ENCODE peak calls at places on chromosomes 16 and 17, in ten cellular contexts. K, H, S, D, V, C, W, P, F and Z are unnamed samples.

GRCh38 chr16:81137012-81137335 is 40.8 kb upstream of the GCSH start:
- DNase-seq in K (peak), H (no peak), S (no peak), D (no peak), V (no peak), C (no peak), W (no peak), P (no peak), F (no peak), Z (no peak)

GRCh38 chr17:7651097-7651958 is 602 bp downstream of the ATP1B2 start:
- DNase-seq in K (no peak), H (no peak), S (peak), D (no peak), V (no peak), C (no peak), W (no peak), P (no peak), F (no peak), Z (peak)

GRCh38 chr17:7261377-7262191 is 694 bp downstream of the CLDN7 start:
- DNase-seq in K (no peak), H (no peak), S (no peak), D (no peak), V (no peak), C (no peak), W (no peak), P (peak), F (no peak), Z (peak)

GRCh38 chr17:42311240-42312034 is 23.1 kb downstream of the STAT5A start:
- DNase-seq in K (peak), H (no peak), S (peak), D (peak), V (peak), C (peak), W (peak), P (peak), F (no peak), Z (peak)

GRCh38 chr16:79497951-79498350 is 102.6 kb downstream of the MAF start:
- DNase-seq in K (no peak), H (no peak), S (no peak), D (no peak), V (no peak), C (no peak), W (no peak), P (no peak), F (no peak), Z (no peak)

GRCh38 chr16:72111653-72112451 is 18.2 kb downstream of the DHX38 start:
- DNase-seq in K (no peak), H (no peak), S (no peak), D (no peak), V (no peak), C (no peak), W (no peak), P (no peak), F (no peak), Z (peak)

GRCh38 chr17:5921919-5922318 is 148.3 kb upstream of the WSCD1 start:
- DNase-seq in K (no peak), H (no peak), S (no peak), D (no peak), V (no peak), C (no peak), W (no peak), P (no peak), F (peak), Z (no peak)

GRCh38 chr16:19432429-19432828 is 14.7 kb downstream of the TMC5 start:
- DNase-seq in K (no peak), H (no peak), S (no peak), D (no peak), V (peak), C (no peak), W (no peak), P (no peak), F (peak), Z (peak)

GRCh38 chr17:4893272-4893671 is 6.1 kb upstream of the C17orf107 start:
- DNase-seq in K (no peak), H (no peak), S (no peak), D (no peak), V (no peak), C (no peak), W (no peak), P (no peak), F (no peak), Z (no peak)

GRCh38 chr17:804541-805435 is 22.6 kb downstream of the MRM3 start:
- DNase-seq in K (no peak), H (no peak), S (peak), D (no peak), V (no peak), C (no peak), W (no peak), P (no peak), F (no peak), Z (no peak)

GRCh38 chr16:54812229-54812628 is 118.4 kb upstream of the IRX5 start:
- DNase-seq in K (no peak), H (no peak), S (no peak), D (no peak), V (no peak), C (no peak), W (no peak), P (no peak), F (no peak), Z (no peak)

GRCh38 chr16:49468611-49469322 is 95.2 kb downstream of the C16orf78 start:
- DNase-seq in K (no peak), H (no peak), S (no peak), D (no peak), V (no peak), C (peak), W (peak), P (no peak), F (no peak), Z (no peak)

GRCh38 chr16:86496262-86496928 is 13.9 kb upstream of the FOXF1 start:
- DNase-seq in K (no peak), H (no peak), S (no peak), D (no peak), V (no peak), C (peak), W (no peak), P (no peak), F (no peak), Z (no peak)

GRCh38 chr16:82636485-82636884 is 9.7 kb downstream of the CDH13 start:
- DNase-seq in K (no peak), H (no peak), S (no peak), D (no peak), V (no peak), C (no peak), W (no peak), P (no peak), F (no peak), Z (no peak)

GRCh38 chr17:30021708-30022317 is 80.4 kb downstream of the EFCAB5 start:
- DNase-seq in K (no peak), H (no peak), S (no peak), D (no peak), V (no peak), C (no peak), W (peak), P (no peak), F (peak), Z (peak)

GRCh38 chr16:80731915-80732314 is 72.5 kb downstream of the CDYL2 start:
- DNase-seq in K (no peak), H (no peak), S (no peak), D (no peak), V (no peak), C (no peak), W (no peak), P (no peak), F (no peak), Z (no peak)

GRCh38 chr17:32964541-32964940 is 27.1 kb upstream of the SPACA3 start:
- DNase-seq in K (no peak), H (no peak), S (no peak), D (no peak), V (no peak), C (no peak), W (no peak), P (no peak), F (no peak), Z (no peak)

GRCh38 chr17:47785538-47786123 is 36.0 kb downstream of the OSBPL7 start:
- DNase-seq in K (no peak), H (no peak), S (no peak), D (no peak), V (no peak), C (no peak), W (no peak), P (no peak), F (no peak), Z (no peak)

GRCh38 chr17:2710075-2710803 is 1.3 kb downstream of the CLUH start:
- DNase-seq in K (no peak), H (no peak), S (no peak), D (no peak), V (no peak), C (peak), W (no peak), P (peak), F (no peak), Z (no peak)

GRCh38 chr17:29630630-29631193 is 8.0 kb upstream of the CORO6 start:
- DNase-seq in K (no peak), H (no peak), S (no peak), D (no peak), V (no peak), C (no peak), W (no peak), P (no peak), F (no peak), Z (no peak)

GRCh38 chr16:76650579-76650978 is 373.4 kb downstream of the CNTNAP4 start:
- DNase-seq in K (no peak), H (no peak), S (no peak), D (no peak), V (no peak), C (no peak), W (no peak), P (no peak), F (peak), Z (no peak)

GRCh38 chr17:46192484-46193245 is 564 bp downstream of the KANSL1 start:
- DNase-seq in K (peak), H (peak), S (peak), D (peak), V (peak), C (peak), W (peak), P (no peak), F (peak), Z (peak)

GRCh38 chr17:39740357-39741111 is 2.8 kb downstream of the GRB7 start:
- DNase-seq in K (no peak), H (peak), S (no peak), D (peak), V (peak), C (no peak), W (no peak), P (peak), F (peak), Z (peak)

GRCh38 chr17:80650339-80650672 is 105.7 kb downstream of the RPTOR start:
- DNase-seq in K (no peak), H (no peak), S (no peak), D (no peak), V (no peak), C (no peak), W (no peak), P (no peak), F (no peak), Z (no peak)
- TF ChIP-seq POLR2A in K (no peak), H (no peak), S (no peak), D (no peak), V (no peak), C (no peak), W (no peak), P (no peak), F (no peak), Z (no peak)

DNA sequence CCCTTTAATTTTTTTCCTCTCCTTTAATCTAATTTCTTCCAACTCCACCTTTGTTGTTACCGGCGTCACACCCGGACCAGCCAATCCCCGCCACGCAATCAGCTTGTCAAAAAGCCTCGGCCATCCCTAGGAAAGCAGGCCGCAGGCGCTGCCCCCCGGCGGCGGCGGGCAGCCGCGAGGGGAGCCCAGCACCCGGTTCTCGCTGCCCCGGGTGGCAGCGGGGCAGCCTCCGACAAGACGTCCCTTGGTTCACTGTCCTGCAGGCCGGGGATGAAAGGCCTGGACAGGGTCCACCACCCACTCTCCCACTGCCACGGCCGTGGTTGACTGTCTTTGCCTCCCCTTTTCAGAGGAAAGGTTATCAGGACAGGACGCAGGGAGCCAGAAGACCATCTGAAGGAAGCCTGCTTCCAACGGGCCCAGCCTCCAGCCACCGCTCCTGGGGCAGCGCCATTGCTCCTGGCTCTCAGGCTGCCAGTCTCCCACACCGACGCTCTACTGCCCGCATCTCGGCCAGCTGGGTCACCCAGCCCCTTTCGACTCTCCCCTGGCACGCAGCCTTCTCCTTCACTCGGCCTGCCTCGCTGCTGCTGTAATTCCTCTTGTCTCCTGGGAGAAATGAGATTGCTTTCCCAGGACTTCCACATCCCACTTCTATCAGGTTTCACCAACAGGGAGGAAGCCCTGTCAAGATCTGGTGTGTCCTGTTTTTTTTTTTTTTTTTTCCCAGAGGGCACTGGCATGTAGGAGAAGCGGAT is 2.8 kb upstream of the UBTF start:
- DNase-seq in K (peak), H (peak), S (peak), D (peak), V (peak), C (peak), W (peak), P (peak), F (peak), Z (peak)
- TF ChIP-seq POLR2A in K (peak), H (no peak), S (peak), D (peak), V (peak), C (peak), W (no peak), P (peak), F (peak), Z (peak)

GRCh38 chr17:82230627-82231311 is 1.9 kb downstream of the SLC16A3 start:
- DNase-seq in K (peak), H (peak), S (peak), D (peak), V (peak), C (peak), W (peak), P (peak), F (peak), Z (peak)

GRCh38 chr17:82229686-82230626 is 1.1 kb downstream of the SLC16A3 start:
- DNase-seq in K (no peak), H (no peak), S (no peak), D (no peak), V (peak), C (peak), W (no peak), P (no peak), F (no peak), Z (no peak)

GRCh38 chr17:82228278-82228841 is 482 bp upstream of the SLC16A3 start:
- DNase-seq in K (no peak), H (peak), S (peak), D (no peak), V (peak), C (peak), W (peak), P (peak), F (no peak), Z (no peak)

GRCh38 chr17:82227629-82228277 is 1.1 kb upstream of the SLC16A3 start:
- DNase-seq in K (no peak), H (no peak), S (no peak), D (peak), V (no peak), C (peak), W (no peak), P (no peak), F (no peak), Z (no peak)

DNA sequence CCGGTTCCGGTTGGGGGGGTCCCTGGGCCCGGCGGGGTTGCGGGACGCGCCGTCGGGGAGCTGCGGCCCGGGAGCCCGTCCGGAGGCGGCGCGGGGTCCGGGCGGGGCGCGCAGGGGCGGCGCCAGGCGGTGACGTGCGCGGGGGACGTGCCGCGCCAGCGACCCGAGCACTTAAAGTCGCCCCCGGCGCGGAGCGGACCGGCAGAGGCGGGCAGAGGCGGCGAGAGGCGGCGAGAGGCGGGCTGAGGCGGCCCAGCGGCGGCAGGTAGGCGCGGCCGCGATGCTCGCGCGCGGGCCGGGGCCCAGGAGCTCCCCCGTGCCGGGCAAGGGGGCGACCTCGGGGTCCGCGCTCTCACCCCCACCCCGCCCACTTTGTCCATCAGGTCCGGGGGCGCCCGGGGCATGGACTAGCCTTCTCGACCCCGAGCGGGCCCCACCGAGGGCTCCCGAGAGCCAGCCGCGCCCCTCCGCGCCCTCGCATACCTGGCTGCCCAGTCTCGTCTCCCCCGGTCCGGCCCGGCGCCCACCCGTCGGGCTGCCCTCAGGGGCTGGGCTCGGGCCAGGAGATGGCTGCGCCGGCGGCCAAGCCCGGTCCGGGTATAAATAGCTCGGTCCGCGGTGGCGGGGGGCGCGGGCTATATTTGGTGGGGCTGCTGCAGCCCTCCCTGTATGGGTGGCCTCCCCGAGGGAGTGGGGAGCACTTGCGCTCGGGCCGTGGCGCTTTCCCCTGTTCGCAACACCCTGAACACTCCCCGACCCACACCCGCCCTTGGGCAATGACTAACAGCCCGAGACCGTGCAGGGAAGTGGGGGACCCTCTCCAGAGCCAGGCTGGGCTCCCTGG is at the start of gene SLC16A3:
- DNase-seq in K (no peak), H (peak), S (peak), D (peak), V (peak), C (peak), W (peak), P (peak), F (no peak), Z (no peak)
- TF ChIP-seq POLR2A in K (peak), H (peak), S (peak), D (peak), V (peak), C (no peak), W (no peak), P (no peak), F (peak), Z (peak)

GRCh38 chr16:30063893-30064745 is 1.4 kb upstream of the ALDOA start:
- DNase-seq in K (peak), H (peak), S (peak), D (peak), V (peak), C (peak), W (peak), P (peak), F (peak), Z (peak)
- TF ChIP-seq POLR2A in K (peak), H (no peak), S (peak), D (no peak), V (peak), C (peak), W (no peak), P (no peak), F (no peak), Z (peak)

GRCh38 chr17:61280851-61281250 is 118.8 kb upstream of the TBX2 start:
- DNase-seq in K (no peak), H (no peak), S (no peak), D (no peak), V (no peak), C (no peak), W (no peak), P (no peak), F (no peak), Z (no peak)

GRCh38 chr17:61284746-61285145 is 114.9 kb upstream of the TBX2 start:
- DNase-seq in K (no peak), H (no peak), S (no peak), D (no peak), V (no peak), C (no peak), W (no peak), P (no peak), F (no peak), Z (no peak)

GRCh38 chr17:61284174-61284573 is 115.5 kb upstream of the TBX2 start:
- DNase-seq in K (no peak), H (no peak), S (no peak), D (no peak), V (no peak), C (no peak), W (no peak), P (no peak), F (no peak), Z (no peak)

GRCh38 chr17:61282377-61282776 is 117.3 kb upstream of the TBX2 start:
- DNase-seq in K (no peak), H (no peak), S (no peak), D (no peak), V (no peak), C (no peak), W (no peak), P (no peak), F (no peak), Z (no peak)

GRCh38 chr17:61283043-61283442 is 116.6 kb upstream of the TBX2 start:
- DNase-seq in K (no peak), H (no peak), S (no peak), D (no peak), V (no peak), C (no peak), W (no peak), P (no peak), F (no peak), Z (no peak)
- TF ChIP-seq POLR2A in K (no peak), H (no peak), S (no peak), D (no peak), V (no peak), C (no peak), W (no peak), P (no peak), F (no peak), Z (no peak)

GRCh38 chr17:77281904-77282367 is 141.2 kb downstream of the SEC14L1 start:
- DNase-seq in K (no peak), H (peak), S (no peak), D (no peak), V (peak), C (no peak), W (peak), P (peak), F (peak), Z (no peak)

GRCh38 chr17:77282524-77283515 is 142.1 kb downstream of the SEC14L1 start:
- DNase-seq in K (no peak), H (no peak), S (no peak), D (no peak), V (peak), C (peak), W (peak), P (peak), F (no peak), Z (peak)

GRCh38 chr17:77279448-77280303 is 138.9 kb downstream of the SEC14L1 start:
- DNase-seq in K (no peak), H (no peak), S (no peak), D (no peak), V (peak), C (no peak), W (peak), P (peak), F (no peak), Z (no peak)

GRCh38 chr17:77280304-77280910 is 139.6 kb downstream of the SEC14L1 start:
- DNase-seq in K (no peak), H (no peak), S (peak), D (no peak), V (peak), C (no peak), W (no peak), P (peak), F (no peak), Z (no peak)

GRCh38 chr17:77281024-77281903 is 140.5 kb downstream of the SEC14L1 start:
- DNase-seq in K (no peak), H (peak), S (no peak), D (no peak), V (peak), C (peak), W (peak), P (peak), F (peak), Z (peak)
- TF ChIP-seq POLR2A in K (no peak), H (no peak), S (no peak), D (peak), V (peak), C (peak), W (no peak), P (peak), F (peak), Z (peak)

GRCh38 chr17:10626378-10626777 is 30.7 kb downstream of the MYH3 start:
- DNase-seq in K (no peak), H (no peak), S (no peak), D (no peak), V (no peak), C (no peak), W (no peak), P (no peak), F (no peak), Z (no peak)
- TF ChIP-seq POLR2A in K (no peak), H (no peak), S (no peak), D (no peak), V (no peak), C (no peak), W (no peak), P (no peak), F (no peak), Z (no peak)

GRCh38 chr16:75151798-75152197 is 3.5 kb downstream of the ZFP1 start:
- DNase-seq in K (no peak), H (no peak), S (no peak), D (no peak), V (no peak), C (no peak), W (no peak), P (no peak), F (no peak), Z (no peak)

GRCh38 chr16:75152635-75153034 is 4.3 kb downstream of the ZFP1 start:
- DNase-seq in K (no peak), H (no peak), S (no peak), D (no peak), V (no peak), C (no peak), W (no peak), P (no peak), F (no peak), Z (no peak)

GRCh38 chr16:75147968-75148310 is 385 bp upstream of the ZFP1 start:
- DNase-seq in K (no peak), H (no peak), S (no peak), D (no peak), V (no peak), C (no peak), W (no peak), P (no peak), F (no peak), Z (no peak)

GRCh38 chr16:75148311-75149195 is at the start of gene ZFP1:
- DNase-seq in K (peak), H (peak), S (peak), D (peak), V (peak), C (peak), W (peak), P (peak), F (peak), Z (peak)
- TF ChIP-seq POLR2A in K (no peak), H (peak), S (peak), D (peak), V (peak), C (peak), W (no peak), P (peak), F (peak), Z (peak)

GRCh38 chr17:17840751-17841591 is 4.2 kb upstream of the SREBF1 start:
- DNase-seq in K (no peak), H (no peak), S (no peak), D (no peak), V (no peak), C (no peak), W (no peak), P (no peak), F (no peak), Z (no peak)
- TF ChIP-seq POLR2A in K (no peak), H (no peak), S (no peak), D (no peak), V (no peak), C (no peak), W (no peak), P (peak), F (peak), Z (no peak)